ENCODE peak calls at places on chromosomes 5 and 9, in seven cellular contexts. One of them, this sample, is unnamed.
A peak's percentile ranks its signal among the peaks of the same experiment; 100 is the strongest.

GRCh38 chr9:110479481-110479880 is 100.1 kb downstream of the SVEP1 start:
- DNase-seq in GM23338: no peak
- DNase-seq in HCT116: no peak
- DNase-seq in transverse colon: no peak
- DNase-seq in sigmoid colon: no peak
- DNase-seq in vagina: no peak
- DNase-seq in suprapubic skin: no peak
- DNase-seq in this sample: no peak

GRCh38 chr5:180332051-180332517 is 21.1 kb downstream of the GFPT2 start:
- DNase-seq in GM23338: peak; percentile 93
- DNase-seq in HCT116: no peak
- DNase-seq in transverse colon: no peak
- DNase-seq in sigmoid colon: peak; percentile 66
- DNase-seq in vagina: no peak
- DNase-seq in suprapubic skin: no peak
- DNase-seq in this sample: no peak

GRCh38 chr9:113913426-113914195 is 37.5 kb downstream of the ZNF618 start:
- DNase-seq in GM23338: no peak
- DNase-seq in HCT116: no peak
- DNase-seq in transverse colon: no peak
- DNase-seq in sigmoid colon: no peak
- DNase-seq in vagina: peak; percentile 65
- DNase-seq in suprapubic skin: no peak
- DNase-seq in this sample: peak; percentile 59

GRCh38 chr5:89289604-89290003 is 406.6 kb upstream of the MEF2C start:
- DNase-seq in GM23338: no peak
- DNase-seq in HCT116: no peak
- DNase-seq in transverse colon: no peak
- DNase-seq in sigmoid colon: no peak
- DNase-seq in vagina: no peak
- DNase-seq in suprapubic skin: no peak
- DNase-seq in this sample: no peak

GRCh38 chr9:112887377-112887776 is 3.3 kb downstream of the SLC46A2 start:
- DNase-seq in GM23338: peak; percentile 87
- DNase-seq in HCT116: no peak
- DNase-seq in transverse colon: peak; percentile 16
- DNase-seq in sigmoid colon: no peak
- DNase-seq in vagina: no peak
- DNase-seq in suprapubic skin: no peak
- DNase-seq in this sample: no peak

GRCh38 chr9:21871256-21871975 is 69.0 kb downstream of the MTAP start:
- DNase-seq in GM23338: no peak
- DNase-seq in HCT116: no peak
- DNase-seq in transverse colon: no peak
- DNase-seq in sigmoid colon: no peak
- DNase-seq in vagina: no peak
- DNase-seq in suprapubic skin: no peak
- DNase-seq in this sample: no peak

GRCh38 chr9:27369591-27369990 is 72.6 kb upstream of the EQTN start:
- DNase-seq in GM23338: peak; percentile 28
- DNase-seq in HCT116: no peak
- DNase-seq in transverse colon: no peak
- DNase-seq in sigmoid colon: no peak
- DNase-seq in vagina: no peak
- DNase-seq in suprapubic skin: no peak
- DNase-seq in this sample: no peak

GRCh38 chr9:19161257-19162025 is 34.1 kb upstream of the PLIN2 start:
- DNase-seq in GM23338: peak; percentile 15
- DNase-seq in HCT116: peak; percentile 76
- DNase-seq in transverse colon: peak; percentile 69
- DNase-seq in sigmoid colon: peak; percentile 89
- DNase-seq in vagina: peak; percentile 96
- DNase-seq in suprapubic skin: no peak
- DNase-seq in this sample: peak; percentile 50

GRCh38 chr9:135906291-135907005 is 898 bp downstream of the CAMSAP1 start:
- DNase-seq in GM23338: no peak
- DNase-seq in HCT116: no peak
- DNase-seq in transverse colon: peak; percentile 26
- DNase-seq in sigmoid colon: peak; percentile 63
- DNase-seq in vagina: no peak
- DNase-seq in suprapubic skin: peak; percentile 65
- DNase-seq in this sample: no peak

GRCh38 chr9:133609311-133610098 is at the start of gene FAM163B:
- DNase-seq in GM23338: peak; percentile 78
- DNase-seq in HCT116: no peak
- DNase-seq in transverse colon: no peak
- DNase-seq in sigmoid colon: no peak
- DNase-seq in vagina: no peak
- DNase-seq in suprapubic skin: no peak
- DNase-seq in this sample: no peak

GRCh38 chr9:114307323-114308250 is 15.3 kb upstream of the ORM1 start:
- DNase-seq in GM23338: no peak
- DNase-seq in HCT116: no peak
- DNase-seq in transverse colon: no peak
- DNase-seq in sigmoid colon: peak; percentile 40
- DNase-seq in vagina: peak; percentile 76
- DNase-seq in suprapubic skin: peak; percentile 64
- DNase-seq in this sample: peak; percentile 16

GRCh38 chr5:61630908-61631307 is 298.9 kb downstream of the ZSWIM6 start:
- DNase-seq in GM23338: no peak
- DNase-seq in HCT116: no peak
- DNase-seq in transverse colon: no peak
- DNase-seq in sigmoid colon: no peak
- DNase-seq in vagina: no peak
- DNase-seq in suprapubic skin: no peak
- DNase-seq in this sample: no peak

GRCh38 chr5:179149278-179149677 is 89.1 kb downstream of the ZNF354C start:
- DNase-seq in GM23338: no peak
- DNase-seq in HCT116: no peak
- DNase-seq in transverse colon: no peak
- DNase-seq in sigmoid colon: peak; percentile 40
- DNase-seq in vagina: no peak
- DNase-seq in suprapubic skin: no peak
- DNase-seq in this sample: no peak

GRCh38 chr5:5025774-5026406 is 114.2 kb upstream of the ADAMTS16 start:
- DNase-seq in GM23338: peak; percentile 45
- DNase-seq in HCT116: no peak
- DNase-seq in transverse colon: no peak
- DNase-seq in sigmoid colon: no peak
- DNase-seq in vagina: no peak
- DNase-seq in suprapubic skin: no peak
- DNase-seq in this sample: no peak

GRCh38 chr5:67163863-67164595 is 32.6 kb downstream of the CD180 start:
- DNase-seq in GM23338: no peak
- DNase-seq in HCT116: no peak
- DNase-seq in transverse colon: no peak
- DNase-seq in sigmoid colon: no peak
- DNase-seq in vagina: no peak
- DNase-seq in suprapubic skin: no peak
- DNase-seq in this sample: no peak
- TF ChIP-seq POLR2AphosphoS5 in GM23338: no peak
- TF ChIP-seq POLR2AphosphoS5 in HCT116: no peak
- TF ChIP-seq POLR2AphosphoS5 in transverse colon: no peak
- TF ChIP-seq POLR2AphosphoS5 in sigmoid colon: no peak
- TF ChIP-seq POLR2AphosphoS5 in vagina: no peak
- TF ChIP-seq POLR2AphosphoS5 in suprapubic skin: no peak
- TF ChIP-seq POLR2AphosphoS5 in this sample: no peak

DNA sequence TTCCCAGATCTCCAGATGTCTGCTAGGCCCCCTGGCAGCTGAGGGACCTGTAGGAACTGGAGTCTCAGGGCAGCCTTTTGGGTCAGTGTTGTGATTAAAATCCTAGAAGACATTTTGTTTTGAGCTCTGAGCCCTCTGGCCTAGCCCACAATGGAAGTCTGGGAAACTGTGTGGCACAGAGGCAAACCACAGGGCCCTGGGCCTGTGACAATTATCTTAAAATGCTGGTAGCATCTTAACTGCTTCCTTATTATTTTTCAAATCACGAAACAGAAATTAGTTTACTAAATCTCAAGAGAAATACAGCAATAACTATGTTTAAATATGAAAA is 125.5 kb downstream of the STARD4 start:
- DNase-seq in GM23338: no peak
- DNase-seq in HCT116: no peak
- DNase-seq in transverse colon: no peak
- DNase-seq in sigmoid colon: no peak
- DNase-seq in vagina: no peak
- DNase-seq in suprapubic skin: no peak
- DNase-seq in this sample: no peak
- H3K4me1 ChIP-seq in GM23338: no peaks in the 10 kb centered on the region
- H3K4me1 ChIP-seq in HCT116: peaks cover 25% of the 10 kb centered on the region
- H3K4me1 ChIP-seq in transverse colon: no peaks in the 10 kb centered on the region
- H3K4me1 ChIP-seq in sigmoid colon: no peaks in the 10 kb centered on the region
- H3K4me1 ChIP-seq in vagina: no peaks in the 10 kb centered on the region
- H3K4me1 ChIP-seq in suprapubic skin: no peaks in the 10 kb centered on the region
- H3K4me1 ChIP-seq in this sample: no peaks in the 10 kb centered on the region

GRCh38 chr5:14141764-14142163 is 1.4 kb upstream of the TRIO start:
- DNase-seq in GM23338: no peak
- DNase-seq in HCT116: no peak
- DNase-seq in transverse colon: no peak
- DNase-seq in sigmoid colon: no peak
- DNase-seq in vagina: no peak
- DNase-seq in suprapubic skin: no peak
- DNase-seq in this sample: no peak
- TF ChIP-seq POLR2AphosphoS5 in GM23338: no peak
- TF ChIP-seq POLR2AphosphoS5 in HCT116: no peak
- TF ChIP-seq POLR2AphosphoS5 in transverse colon: no peak
- TF ChIP-seq POLR2AphosphoS5 in sigmoid colon: no peak
- TF ChIP-seq POLR2AphosphoS5 in vagina: no peak
- TF ChIP-seq POLR2AphosphoS5 in suprapubic skin: no peak
- TF ChIP-seq POLR2AphosphoS5 in this sample: no peak

DNA sequence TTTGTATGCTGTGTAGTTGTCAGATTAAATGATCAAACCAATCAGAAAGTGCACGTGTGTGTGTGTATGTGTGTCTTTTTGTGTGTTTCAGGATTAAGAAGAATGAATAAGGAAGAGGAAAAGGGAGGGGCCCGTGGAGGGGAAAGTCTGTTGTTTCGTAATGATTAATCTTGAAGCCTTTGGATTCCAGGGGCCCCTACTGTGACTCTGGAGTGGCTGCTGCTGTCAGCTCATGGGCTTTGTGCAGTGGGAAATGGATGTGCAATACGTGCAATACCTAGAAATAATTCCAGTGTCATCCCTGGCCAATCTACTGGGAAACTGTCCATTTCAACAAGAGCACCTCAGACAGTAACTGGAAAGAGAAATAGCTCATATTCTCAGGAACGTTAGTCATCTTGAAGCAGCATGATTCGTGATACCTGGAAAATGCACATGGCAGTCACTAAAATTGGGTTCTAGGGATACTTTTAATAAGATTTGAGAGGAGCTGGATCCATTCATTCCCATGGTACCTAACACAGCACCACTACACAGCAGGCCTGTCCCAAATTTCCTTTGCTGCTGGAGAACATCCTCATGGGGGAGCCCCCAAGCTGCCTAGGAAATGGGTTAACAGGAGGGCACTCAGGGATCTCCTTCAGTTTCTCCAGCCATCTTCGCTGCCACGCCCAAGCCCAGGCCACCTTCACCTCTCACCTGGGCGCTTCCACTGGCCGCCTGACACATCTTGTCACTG is 186.3 kb downstream of the NR3C1 start:
- DNase-seq in GM23338: no peak
- DNase-seq in HCT116: no peak
- DNase-seq in transverse colon: no peak
- DNase-seq in sigmoid colon: no peak
- DNase-seq in vagina: peak; percentile 34
- DNase-seq in suprapubic skin: no peak
- DNase-seq in this sample: no peak
- H3K4me1 ChIP-seq in GM23338: no peaks in the 10 kb centered on the region
- H3K4me1 ChIP-seq in HCT116: peaks cover 8% of the 10 kb centered on the region
- H3K4me1 ChIP-seq in transverse colon: peaks cover 15% of the 10 kb centered on the region
- H3K4me1 ChIP-seq in sigmoid colon: peaks cover 9% of the 10 kb centered on the region
- H3K4me1 ChIP-seq in vagina: peaks cover 5% of the 10 kb centered on the region
- H3K4me1 ChIP-seq in suprapubic skin: peaks cover 14% of the 10 kb centered on the region
- H3K4me1 ChIP-seq in this sample: peaks cover 3% of the 10 kb centered on the region

GRCh38 chr5:158489207-158489532 is 610.5 kb downstream of the EBF1 start:
- DNase-seq in GM23338: no peak
- DNase-seq in HCT116: no peak
- DNase-seq in transverse colon: no peak
- DNase-seq in sigmoid colon: no peak
- DNase-seq in vagina: no peak
- DNase-seq in suprapubic skin: no peak
- DNase-seq in this sample: no peak
- TF ChIP-seq POLR2AphosphoS5 in GM23338: no peak
- TF ChIP-seq POLR2AphosphoS5 in HCT116: no peak
- TF ChIP-seq POLR2AphosphoS5 in transverse colon: no peak
- TF ChIP-seq POLR2AphosphoS5 in sigmoid colon: no peak
- TF ChIP-seq POLR2AphosphoS5 in vagina: no peak
- TF ChIP-seq POLR2AphosphoS5 in suprapubic skin: no peak
- TF ChIP-seq POLR2AphosphoS5 in this sample: no peak

GRCh38 chr9:93458702-93459101 is 5.3 kb upstream of the FAM120AOS start:
- DNase-seq in GM23338: no peak
- DNase-seq in HCT116: no peak
- DNase-seq in transverse colon: no peak
- DNase-seq in sigmoid colon: no peak
- DNase-seq in vagina: no peak
- DNase-seq in suprapubic skin: no peak
- DNase-seq in this sample: no peak

GRCh38 chr9:93460689-93461413 is 7.5 kb upstream of the FAM120AOS start:
- DNase-seq in GM23338: no peak
- DNase-seq in HCT116: no peak
- DNase-seq in transverse colon: no peak
- DNase-seq in sigmoid colon: no peak
- DNase-seq in vagina: no peak
- DNase-seq in suprapubic skin: no peak
- DNase-seq in this sample: no peak

GRCh38 chr9:93461414-93461743 is 8.0 kb upstream of the FAM120AOS start:
- DNase-seq in GM23338: no peak
- DNase-seq in HCT116: no peak
- DNase-seq in transverse colon: no peak
- DNase-seq in sigmoid colon: no peak
- DNase-seq in vagina: no peak
- DNase-seq in suprapubic skin: no peak
- DNase-seq in this sample: no peak

GRCh38 chr9:93461810-93462209 is 8.4 kb upstream of the FAM120AOS start:
- DNase-seq in GM23338: no peak
- DNase-seq in HCT116: no peak
- DNase-seq in transverse colon: no peak
- DNase-seq in sigmoid colon: no peak
- DNase-seq in vagina: no peak
- DNase-seq in suprapubic skin: no peak
- DNase-seq in this sample: no peak

DNA sequence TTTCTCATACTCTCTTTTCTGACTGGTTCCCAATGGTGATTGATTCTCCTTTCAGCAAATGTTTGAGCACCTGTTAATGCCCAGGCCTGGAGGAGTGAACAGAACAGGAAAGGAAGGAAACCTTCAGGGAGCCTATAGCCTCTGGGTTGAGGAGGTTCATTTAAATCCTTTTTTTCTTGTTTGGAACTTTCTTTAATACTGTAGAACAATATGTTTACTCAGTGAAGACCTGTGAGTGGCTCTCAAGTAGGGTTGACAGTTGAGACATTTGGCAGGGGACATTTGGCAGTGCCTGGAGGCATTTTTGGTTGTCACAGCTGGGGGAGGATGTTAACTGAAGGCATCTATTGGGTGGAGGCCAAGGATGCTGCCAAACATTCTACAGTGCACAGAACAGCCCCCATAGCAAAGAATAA is 6.1 kb upstream of the FAM120AOS start:
- DNase-seq in GM23338: no peak
- DNase-seq in HCT116: no peak
- DNase-seq in transverse colon: no peak
- DNase-seq in sigmoid colon: no peak
- DNase-seq in vagina: no peak
- DNase-seq in suprapubic skin: no peak
- DNase-seq in this sample: no peak
- H3K4me1 ChIP-seq in GM23338: peaks cover 67% of the 10 kb centered on the region
- H3K4me1 ChIP-seq in HCT116: peaks cover under 1% of the 10 kb centered on the region
- H3K4me1 ChIP-seq in transverse colon: peaks cover 68% of the 10 kb centered on the region
- H3K4me1 ChIP-seq in sigmoid colon: peaks cover 43% of the 10 kb centered on the region
- H3K4me1 ChIP-seq in vagina: peaks cover 87% of the 10 kb centered on the region
- H3K4me1 ChIP-seq in suprapubic skin: peaks cover 62% of the 10 kb centered on the region
- H3K4me1 ChIP-seq in this sample: peaks cover 99% of the 10 kb centered on the region